ENCODE peak calls at places on chromosomes 4 and X, in five cellular contexts. E is H1, H is upper lobe of left lung, L is endothelial cell of umbilical vein, C is GM12891. I is an unnamed sample.

GRCh38 chrX:148537556-148538182 is 37.3 kb downstream of the AFF2 start:
- DNase-seq in E (no peak), H (no peak), L (no peak), C (no peak), I (no peak)

GRCh38 chrX:78659955-78660354 is 827 bp upstream of the RTL3 start:
- DNase-seq in E (no peak), H (no peak), L (no peak), C (no peak), I (no peak)

GRCh38 chrX:138191998-138192397 is 519.5 kb downstream of the FGF13 start:
- DNase-seq in E (peak; percentile 45), H (no peak), L (no peak), C (no peak), I (no peak)

GRCh38 chr4:169283114-169283509 is 12.4 kb upstream of the SH3RF1 start:
- DNase-seq in E (no peak), H (no peak), L (no peak), C (no peak), I (no peak)

GRCh38 chrX:36856849-36857248 is 151.3 kb upstream of the FAM47C start:
- DNase-seq in E (no peak), H (no peak), L (no peak), C (no peak), I (no peak)

GRCh38 chr4:189204616-189205015 is 736.1 kb upstream of the FRG1 start:
- DNase-seq in E (no peak), H (no peak), L (no peak), C (no peak), I (no peak)

GRCh38 chr4:129264008-129264657 is 168.2 kb downstream of the C4orf33 start:
- DNase-seq in E (no peak), H (no peak), L (no peak), C (no peak), I (no peak)

GRCh38 chr4:99504804-99505502 is 5.9 kb upstream of the C4orf17 start:
- DNase-seq in E (no peak), H (no peak), L (no peak), C (no peak), I (no peak)

GRCh38 chr4:143667461-143667860 is 33.0 kb downstream of the FREM3 start:
- DNase-seq in E (no peak), H (no peak), L (peak; percentile 96), C (no peak), I (no peak)

GRCh38 chr4:107736924-107737448 is 17.0 kb upstream of the PAPSS1 start:
- DNase-seq in E (peak; percentile 66), H (no peak), L (peak; percentile 58), C (no peak), I (no peak)

GRCh38 chrX:17597836-17598434 is 139.4 kb upstream of the SCML1 start:
- DNase-seq in E (no peak), H (no peak), L (peak; percentile 63), C (no peak), I (no peak)

GRCh38 chr4:108683479-108683878 is 33.1 kb downstream of the OSTC start:
- DNase-seq in E (no peak), H (no peak), L (peak; percentile 51), C (no peak), I (no peak)

GRCh38 chr4:36290641-36291040 is 9.2 kb downstream of the DTHD1 start:
- DNase-seq in E (no peak), H (no peak), L (no peak), C (no peak), I (no peak)

DNA sequence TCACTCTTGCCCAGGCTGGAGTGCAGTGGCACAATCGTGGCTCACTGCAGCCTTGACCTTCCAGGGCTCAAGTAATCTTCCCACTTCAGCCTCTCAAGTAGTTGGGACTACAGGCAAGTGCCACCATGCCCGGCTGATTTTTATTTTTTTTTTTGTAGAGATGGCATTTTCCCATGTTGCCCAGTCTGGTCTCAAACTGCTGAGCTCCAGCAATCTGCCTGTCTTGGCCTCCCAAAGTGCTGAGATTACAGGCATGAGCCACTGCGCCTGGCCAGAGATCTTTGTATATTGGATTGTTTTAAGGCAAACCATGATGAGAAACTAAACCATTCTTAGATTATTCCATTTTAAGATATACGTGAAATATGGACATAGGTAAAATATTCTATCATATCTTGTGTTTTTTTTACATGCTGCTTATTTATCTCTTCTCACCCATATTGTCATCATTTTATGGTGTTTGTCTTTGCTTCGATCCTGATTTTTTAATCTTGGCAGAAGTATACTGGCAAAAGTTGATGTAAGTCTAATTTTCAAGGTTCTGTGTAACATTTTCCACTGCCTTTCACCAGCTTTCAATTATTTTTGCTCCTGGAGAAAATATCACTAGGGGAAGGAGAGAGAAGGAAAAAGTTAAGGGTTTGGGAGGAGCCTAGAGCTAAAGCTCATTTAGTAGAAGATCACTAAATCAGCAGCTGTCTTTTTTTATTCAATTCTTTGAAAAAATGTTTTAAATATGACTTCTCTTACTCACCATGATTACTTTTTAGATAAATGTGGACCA is 27.8 kb downstream of the PDLIM5 start:
- DNase-seq in E (no peak), H (no peak), L (no peak), C (no peak), I (no peak)
- TF ChIP-seq POLR2AphosphoS5 in E (no peak), H (no peak), L (no peak), C (no peak), I (no peak)

GRCh38 chr4:2756691-2757350 is 685 bp upstream of the TNIP2 start:
- DNase-seq in E (no peak), H (no peak), L (no peak), C (no peak), I (no peak)
- TF ChIP-seq POLR2A in E (no peak), H (no peak), L (no peak), C (no peak), I (no peak)

GRCh38 chr4:89836897-89837384 is at the start of gene SNCA:
- DNase-seq in E (peak; percentile 87), H (peak; percentile 87), L (peak; percentile 89), C (peak; percentile 22), I (no peak)
- TF ChIP-seq POLR2AphosphoS5 in E (peak; percentile 62), H (no peak), L (peak; percentile 80), C (no peak), I (no peak)

GRCh38 chrX:47556045-47556623 is 4.9 kb upstream of the ARAF start:
- DNase-seq in E (peak; percentile 70), H (peak; percentile 71), L (peak; percentile 92), C (no peak), I (peak; percentile 52)
- TF ChIP-seq POLR2A in E (peak; percentile 72), H (peak; percentile 34), L (peak; percentile 46), C (peak; percentile 58), I (peak; percentile 75)

I was measured in GM12892.